ENCODE peak calls at places on chromosomes 11 and 22, in seven cellular contexts. H is H9, K is psoas muscle, C is colonic mucosa, O is bronchial epithelial cell, N is endothelial cell, G is HFFc6. I is an unnamed sample.

GRCh38 chr11:120751550-120751949 is 240.0 kb downstream of the GRIK4 start:
- DNase-seq in G (no peak), N (no peak), H (no peak), C (no peak), O (no peak), K (no peak), I (no peak)

GRCh38 chr11:11027271-11027670 is 169.4 kb upstream of the ZBED5 start:
- DNase-seq in G (peak), H (no peak), N (no peak), C (no peak), O (peak), K (no peak), I (no peak)

GRCh38 chr11:26901162-26901561 is 92.8 kb upstream of the FIBIN start:
- DNase-seq in C (no peak), N (no peak), H (no peak), O (no peak), K (no peak), G (no peak), I (no peak)

GRCh38 chr11:47523491-47524199 is 29.3 kb downstream of the CELF1 start:
- DNase-seq in N (no peak), G (peak), C (peak), K (no peak), H (no peak), O (peak), I (peak)

GRCh38 chr11:81237139-81237538 is 1496.5 kb downstream of the FAM181B start:
- DNase-seq in N (peak), H (no peak), K (no peak), C (peak), O (peak), G (no peak), I (no peak)

GRCh38 chr11:102680945-102681344 is 24.6 kb downstream of the MMP27 start:
- DNase-seq in N (no peak), G (peak), O (no peak), H (no peak), C (no peak), K (peak), I (no peak)

GRCh38 chr11:75955443-75955842 is 140.4 kb downstream of the UVRAG start:
- DNase-seq in K (no peak), O (no peak), C (no peak), G (no peak), H (no peak), N (no peak), I (no peak)

GRCh38 chr22:50733521-50734342 is 4.3 kb upstream of the ACR start:
- DNase-seq in K (no peak), O (no peak), C (no peak), G (peak), H (no peak), N (peak), I (no peak)

GRCh38 chr11:120708511-120709183 is 197.1 kb downstream of the GRIK4 start:
- DNase-seq in G (no peak), C (no peak), N (no peak), H (no peak), K (no peak), O (no peak), I (no peak)

GRCh38 chr22:39239561-39240423 is 5.0 kb downstream of the PDGFB start:
- DNase-seq in N (no peak), C (peak), O (peak), H (no peak), K (peak), G (no peak), I (no peak)

DNA sequence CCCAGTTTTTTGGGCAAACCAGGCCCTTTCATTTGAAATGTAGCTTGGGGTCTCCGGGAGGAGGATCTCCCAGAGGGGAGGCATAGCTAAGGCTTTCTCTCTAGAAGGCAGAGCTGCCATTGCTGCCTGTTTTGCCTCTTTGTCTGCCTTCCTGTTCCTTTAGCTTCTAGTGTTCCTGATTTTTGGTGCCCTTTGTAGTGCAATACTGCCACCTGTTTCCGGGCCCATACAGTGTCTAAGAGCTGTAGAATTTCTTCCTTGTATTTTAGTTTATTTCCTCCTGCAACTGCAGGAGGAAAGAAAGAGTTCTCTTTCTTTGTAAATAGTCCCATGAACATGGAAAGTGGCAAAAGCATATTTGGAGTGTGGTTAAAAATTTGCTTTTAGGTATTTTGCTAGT is 19.3 kb upstream of the GLYATL1 start:
- DNase-seq in C (peak), N (no peak), H (no peak), O (no peak), G (no peak), K (no peak), I (no peak)
- TF ChIP-seq CTCF in C (no peak), N (no peak), H (no peak), O (no peak), G (peak), K (no peak), I (no peak)

DNA sequence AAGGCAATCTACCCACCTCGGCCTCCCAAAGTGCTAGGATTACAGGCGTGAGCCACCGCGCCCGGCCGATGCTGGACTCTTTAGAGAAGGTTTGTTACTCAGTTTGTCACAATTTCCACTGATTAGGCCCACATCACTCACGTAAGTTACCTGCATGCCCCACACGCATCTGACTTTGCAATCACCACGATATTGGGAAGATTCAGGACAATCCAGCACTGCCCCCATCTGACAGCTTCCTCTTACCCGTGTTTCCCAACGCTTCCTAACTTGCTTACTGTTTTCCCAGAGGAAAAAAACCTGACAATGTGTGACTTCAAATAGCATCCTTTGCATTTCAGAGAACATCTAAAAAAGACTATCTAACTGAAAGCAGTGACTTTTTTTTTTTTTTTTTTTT is 21.8 kb upstream of the EIF3M start:
- DNase-seq in H (no peak), K (no peak), G (no peak), N (no peak), C (no peak), O (no peak), I (no peak)
- TF ChIP-seq CTCF in H (peak), K (no peak), G (no peak), N (no peak), C (no peak), O (no peak), I (no peak)

DNA sequence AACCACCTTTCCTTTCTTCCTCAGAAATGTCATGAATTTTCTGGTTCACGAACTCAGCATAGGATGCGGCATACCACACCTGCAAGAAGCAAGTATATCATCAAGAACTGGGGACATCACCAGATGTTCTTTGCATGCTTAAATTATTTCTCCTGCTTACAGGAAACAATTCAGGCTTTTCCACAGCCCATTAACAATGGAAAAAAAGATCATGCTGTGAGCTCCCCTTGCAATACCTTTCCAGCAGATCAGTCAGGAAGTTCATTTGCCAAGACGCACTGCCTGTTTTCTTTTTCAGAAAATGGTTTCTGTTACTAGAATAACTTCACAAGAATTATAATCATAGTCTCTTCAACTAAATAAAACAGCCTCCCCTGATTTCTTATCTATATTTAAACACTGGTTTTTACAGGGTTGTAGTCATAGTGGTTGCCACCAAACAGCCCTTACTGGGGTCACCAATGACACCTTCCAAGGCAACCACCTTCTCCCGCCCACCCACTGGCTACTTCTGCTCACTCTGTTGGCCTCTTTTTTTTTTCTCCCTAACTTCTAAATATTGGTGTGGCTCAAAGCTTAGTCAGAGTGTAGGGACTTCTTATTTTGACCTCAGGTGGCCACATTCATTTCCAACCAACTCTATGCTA is 42.3 kb upstream of the NFRKB start:
- DNase-seq in N (no peak), O (no peak), G (no peak), K (no peak), H (no peak), C (no peak), I (no peak)
- TF ChIP-seq CTCF in N (no peak), O (no peak), G (no peak), K (no peak), H (no peak), C (no peak), I (no peak)

DNA sequence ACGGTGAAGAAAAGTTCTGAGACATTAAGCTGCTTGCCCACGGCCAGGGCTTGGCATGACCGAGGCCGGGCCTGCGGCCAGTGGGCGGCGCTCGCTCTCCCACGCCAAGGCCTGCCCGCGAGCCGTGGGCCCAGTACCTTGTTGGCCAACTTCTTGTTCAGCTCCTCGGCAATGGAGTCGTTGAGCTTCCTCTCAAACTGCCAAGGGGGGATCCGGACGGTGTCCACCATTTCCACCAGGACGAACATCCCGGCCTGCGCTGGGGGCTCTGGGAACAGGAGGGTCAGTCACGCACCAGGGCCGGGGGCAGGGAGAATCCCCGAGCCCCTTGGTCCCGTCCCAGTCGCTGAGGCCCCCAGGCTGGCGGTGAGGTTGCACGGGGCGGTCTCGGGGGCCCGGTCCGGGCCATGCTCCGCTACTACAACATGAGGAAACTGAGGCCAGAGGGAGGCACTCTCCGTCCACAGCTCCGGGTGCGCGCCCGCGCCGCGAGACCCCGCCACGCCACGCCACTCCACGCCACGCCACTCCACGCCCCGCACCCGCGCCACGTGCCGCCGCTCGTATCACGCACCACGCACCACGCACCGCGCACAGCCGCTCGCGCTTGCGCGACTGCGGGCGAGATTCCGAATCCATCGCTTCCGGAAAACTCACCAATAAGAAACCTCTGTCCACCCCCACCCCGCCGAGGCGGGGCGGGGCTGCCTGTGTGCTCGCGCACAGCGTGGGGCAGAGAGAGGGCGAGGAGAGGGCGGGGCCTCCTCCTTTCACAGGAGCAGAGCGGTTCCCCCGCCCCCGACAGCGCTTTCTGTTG is at the start of gene POLR3H:
- DNase-seq in G (peak), H (peak), C (peak), O (peak), N (peak), K (peak), I (peak)
- TF ChIP-seq CTCF in G (peak), H (peak), C (peak), O (peak), N (peak), K (peak), I (peak)

GRCh38 chr22:36369922-36370781 is 17.6 kb downstream of the MYH9 start:
- DNase-seq in O (peak), G (peak), C (peak), N (no peak), H (no peak), K (peak), I (peak)

GRCh38 chr22:36367066-36367465 is 20.7 kb downstream of the MYH9 start:
- DNase-seq in K (no peak), H (no peak), O (no peak), G (no peak), C (no peak), N (no peak), I (no peak)

GRCh38 chr22:36367479-36367878 is 20.3 kb downstream of the MYH9 start:
- DNase-seq in O (no peak), N (no peak), K (no peak), C (no peak), G (no peak), H (no peak), I (no peak)

GRCh38 chr22:36369004-36369921 is 18.5 kb downstream of the MYH9 start:
- DNase-seq in K (no peak), N (no peak), H (no peak), O (peak), C (no peak), G (no peak), I (no peak)

DNA sequence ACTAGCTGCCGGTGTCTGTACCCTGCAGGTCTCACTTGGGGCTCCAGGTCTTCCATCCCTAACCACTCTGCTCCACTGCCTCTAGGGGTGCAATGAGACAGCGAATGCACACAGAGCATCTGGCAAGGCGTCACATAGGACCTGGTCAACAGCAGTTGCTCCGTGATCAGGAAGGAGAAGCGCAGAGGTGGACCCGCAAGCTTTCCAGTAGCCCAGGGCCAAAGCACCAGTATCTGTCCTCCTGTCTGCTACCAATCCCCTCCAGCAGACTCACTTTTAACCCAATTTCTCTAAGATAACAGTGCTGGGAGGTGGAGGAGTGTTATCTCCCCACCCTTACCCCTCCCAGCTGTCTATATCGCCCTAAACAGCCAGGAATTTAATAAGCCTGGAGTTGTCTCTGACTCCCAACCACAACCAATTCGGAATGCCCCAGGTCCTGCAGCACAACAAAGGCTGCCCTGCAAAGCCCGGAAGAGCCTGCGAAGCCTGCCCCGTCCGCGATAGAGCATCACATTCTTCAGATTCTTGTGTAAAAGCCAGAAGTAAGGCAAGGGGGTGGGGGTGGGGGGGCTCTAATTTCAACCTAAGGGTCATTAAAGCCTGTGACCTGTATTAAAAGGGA is 19.3 kb downstream of the MYH9 start:
- DNase-seq in H (peak), K (no peak), O (peak), G (peak), C (no peak), N (peak), I (no peak)
- TF ChIP-seq CTCF in H (no peak), K (no peak), O (peak), G (peak), C (no peak), N (no peak), I (peak)

DNA sequence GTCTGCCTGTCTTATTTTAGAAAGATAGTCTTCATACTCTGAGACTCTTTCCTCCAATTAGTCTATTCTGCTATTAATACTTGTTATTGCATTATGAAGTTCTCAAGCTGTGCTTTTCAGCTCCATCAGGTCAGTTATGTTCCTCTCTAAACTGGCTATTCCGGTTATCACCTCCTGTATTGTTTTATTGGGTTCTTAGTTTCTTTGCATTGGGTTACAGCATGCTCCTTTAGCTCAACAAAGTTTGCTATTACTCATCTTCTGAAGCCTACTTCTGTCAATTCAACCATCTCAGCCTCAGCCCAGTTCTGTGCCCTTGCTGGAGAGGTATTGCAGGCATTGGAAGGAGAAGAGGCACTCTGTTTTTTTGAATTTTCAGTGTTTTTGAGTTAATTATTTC is 21.0 kb upstream of the OR5AK2 start:
- DNase-seq in G (no peak), K (no peak), O (peak), H (no peak), C (no peak), N (no peak), I (no peak)
- TF ChIP-seq CTCF in G (no peak), K (no peak), O (no peak), H (no peak), C (no peak), N (no peak), I (no peak)

GRCh38 chr11:24734742-24735141 is 237.9 kb downstream of the LUZP2 start:
- DNase-seq in K (no peak), O (no peak), C (no peak), G (no peak), H (no peak), N (no peak), I (no peak)

GRCh38 chr11:24739637-24740036 is 242.8 kb downstream of the LUZP2 start:
- DNase-seq in O (no peak), C (no peak), K (no peak), N (no peak), H (no peak), G (no peak), I (no peak)

GRCh38 chr11:24738972-24739371 is 242.1 kb downstream of the LUZP2 start:
- DNase-seq in G (no peak), O (no peak), K (no peak), C (no peak), H (no peak), N (no peak), I (no peak)
- TF ChIP-seq CTCF in G (no peak), O (no peak), K (no peak), C (no peak), H (no peak), N (no peak), I (no peak)